ENCODE peak calls at places on chromosomes 13 and 19, in eight cellular contexts. B, R, C, O, X, V, D and F are unnamed samples.

GRCh38 chr19:55696301-55697068 is 21.5 kb downstream of the EPN1 start:
- DNase-seq in V (no peak), O (no peak), X (no peak), R (no peak), B (peak; percentile 34), D (no peak), C (no peak), F (no peak)

GRCh38 chr13:104553156-104553555 is 1486.9 kb upstream of the SLC10A2 start:
- DNase-seq in V (peak; percentile 28), D (no peak), X (peak; percentile 1), O (peak; percentile 73), B (no peak), C (no peak), R (no peak), F (no peak)

GRCh38 chr13:30441304-30441703 is 19.0 kb downstream of the UBE2L5 start:
- DNase-seq in O (no peak), D (no peak), C (peak; percentile 36), X (peak; percentile 19), V (no peak), B (no peak), R (no peak), F (no peak)

GRCh38 chr13:108214511-108215383 is 589 bp downstream of the LIG4 start:
- DNase-seq in X (no peak), R (no peak), D (peak; percentile 47), C (peak; percentile 38), O (no peak), B (peak; percentile 75), V (no peak), F (no peak)

GRCh38 chr13:42047561-42048322 is 706 bp upstream of the DGKH start:
- DNase-seq in B (peak; percentile 82), D (peak; percentile 57), X (peak; percentile 70), R (peak; percentile 76), O (peak; percentile 65), V (peak; percentile 73), C (peak; percentile 82), F (peak; percentile 69)

GRCh38 chr19:51111606-51112005 is 3.4 kb upstream of the CTU1 start:
- DNase-seq in R (no peak), O (no peak), X (no peak), V (no peak), C (peak; percentile 23), B (peak; percentile 74), D (no peak), F (no peak)

GRCh38 chr13:32984857-32985626 is 31.2 kb upstream of the KL start:
- DNase-seq in D (no peak), X (peak; percentile 58), B (no peak), O (no peak), R (peak; percentile 18), V (no peak), C (peak; percentile 85), F (no peak)

GRCh38 chr13:113425931-113426590 is 27.2 kb downstream of the ADPRHL1 start:
- DNase-seq in B (no peak), X (no peak), C (no peak), R (no peak), O (no peak), V (peak; percentile 39), D (no peak), F (no peak)

GRCh38 chr13:73428706-73429105 is 369.9 kb downstream of the KLF5 start:
- DNase-seq in D (no peak), V (no peak), C (peak; percentile 75), R (no peak), O (no peak), X (no peak), B (no peak), F (no peak)

GRCh38 chr19:9641810-9642209 is 20.8 kb upstream of the ZNF561 start:
- DNase-seq in X (no peak), D (no peak), R (no peak), C (peak; percentile 9), V (no peak), O (no peak), B (no peak), F (no peak)

GRCh38 chr13:104253063-104253680 is 1187.0 kb upstream of the SLC10A2 start:
- DNase-seq in X (no peak), R (no peak), D (no peak), B (no peak), V (peak; percentile 22), C (peak; percentile 15), O (peak; percentile 22), F (no peak)

GRCh38 chr13:40672310-40673060 is 6.0 kb upstream of the FOXO1 start:
- DNase-seq in B (no peak), X (peak; percentile 70), O (peak; percentile 74), D (no peak), V (peak; percentile 76), R (no peak), C (peak; percentile 90), F (peak; percentile 26)

GRCh38 chr19:1747285-1748114 is 5.8 kb upstream of the ONECUT3 start:
- DNase-seq in O (peak; percentile 88), X (peak; percentile 80), V (peak; percentile 55), D (no peak), R (no peak), B (peak; percentile 91), C (peak; percentile 99), F (peak; percentile 65)

DNA sequence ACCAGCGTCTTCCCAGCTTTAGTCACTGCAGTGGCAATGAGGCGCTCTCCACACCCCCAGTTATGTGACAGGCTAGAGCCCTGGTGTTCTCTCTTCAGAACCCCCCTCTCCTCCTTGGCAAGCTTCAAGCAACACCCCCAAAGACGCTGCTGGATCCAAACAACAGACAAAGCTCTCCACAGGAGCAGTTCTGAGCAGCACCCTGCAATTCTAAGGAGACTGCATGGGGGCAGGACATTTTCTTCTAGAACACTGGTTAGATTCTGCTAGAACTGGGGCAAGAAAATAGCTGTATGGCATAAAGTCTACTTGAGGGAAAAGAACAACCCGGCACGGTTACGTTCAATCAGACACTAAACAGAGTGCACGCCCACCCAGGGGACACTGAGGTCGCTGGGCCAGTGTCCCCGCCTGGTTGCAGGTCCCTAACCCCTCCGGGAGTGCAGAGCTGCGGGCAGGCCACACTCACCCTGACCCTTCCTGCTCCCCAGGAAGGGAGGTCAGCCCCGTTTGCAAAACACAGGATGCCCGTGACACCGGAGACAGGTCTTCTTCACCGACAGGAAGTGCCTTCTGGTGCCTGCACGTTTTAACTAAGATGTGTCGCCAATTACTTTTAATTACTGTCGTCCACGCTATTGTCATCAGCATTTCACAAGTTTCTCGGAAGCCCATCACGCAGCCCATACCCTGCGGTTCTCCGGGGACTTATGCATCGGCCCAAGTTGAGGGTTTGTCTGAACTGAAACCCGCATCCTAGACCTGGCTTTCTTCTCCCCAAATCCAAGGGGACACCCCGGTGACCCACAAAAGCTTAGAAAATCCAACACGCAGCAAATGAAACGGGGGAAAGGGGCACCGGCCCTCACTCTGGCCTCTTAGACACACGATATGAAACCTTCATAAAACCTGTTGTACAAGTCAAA is 943 bp downstream of the GJB6 start:
- DNase-seq in V (no peak), R (no peak), B (peak; percentile 66), O (no peak), D (no peak), C (no peak), X (no peak), F (no peak)
- H3K4me3 ChIP-seq in V (no peak overlapping the region), R (peak overlapping the region; percentile 30), B (peak overlapping the region; percentile 64), O (no peak overlapping the region), D (peak overlapping the region; percentile 39), C (peak overlapping the region; percentile 59), X (no peak overlapping the region), F (no peak overlapping the region)

DNA sequence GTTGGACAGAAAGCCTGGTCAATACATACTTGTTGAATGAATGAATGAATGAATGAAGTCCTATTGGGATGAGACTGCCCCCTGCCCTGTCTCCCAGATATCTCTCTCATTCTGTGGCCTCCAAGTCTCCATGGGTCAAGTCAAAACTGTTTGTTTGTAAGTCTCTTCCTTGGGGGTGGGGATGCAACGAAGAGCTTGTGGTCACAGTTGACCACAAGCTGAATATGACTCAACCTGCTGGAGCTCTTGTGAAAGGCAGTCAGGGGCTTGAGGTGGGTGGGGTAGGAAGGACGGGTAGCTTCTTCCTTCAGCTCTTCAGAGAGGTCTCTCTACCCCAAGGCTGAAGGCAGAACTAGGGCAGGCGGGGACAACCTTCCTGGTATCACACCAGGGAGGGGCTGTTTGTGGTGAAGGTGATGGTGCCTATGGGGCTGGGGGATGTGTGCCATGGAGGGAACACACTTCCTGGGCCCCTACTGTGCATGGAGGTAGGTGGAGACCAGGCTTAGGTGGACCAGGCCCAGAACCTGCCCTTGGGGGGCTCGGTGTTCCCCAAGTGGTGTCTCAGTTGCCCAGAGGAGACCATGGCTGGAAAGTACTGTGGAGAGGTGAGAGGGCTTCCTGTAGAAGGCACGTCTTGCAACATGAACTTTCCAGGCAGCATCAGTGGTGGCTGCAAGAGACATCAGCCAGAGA is 8.0 kb downstream of the MYO1F start:
- DNase-seq in X (peak; percentile 96), V (peak; percentile 92), R (peak; percentile 62), O (peak; percentile 96), C (peak; percentile 19), B (no peak), D (no peak), F (peak; percentile 97)
- TF ChIP-seq CTCF in X (no peak), V (no peak), R (no peak), O (no peak), C (no peak), B (no peak), D (no peak), F (peak; percentile 23)

DNA sequence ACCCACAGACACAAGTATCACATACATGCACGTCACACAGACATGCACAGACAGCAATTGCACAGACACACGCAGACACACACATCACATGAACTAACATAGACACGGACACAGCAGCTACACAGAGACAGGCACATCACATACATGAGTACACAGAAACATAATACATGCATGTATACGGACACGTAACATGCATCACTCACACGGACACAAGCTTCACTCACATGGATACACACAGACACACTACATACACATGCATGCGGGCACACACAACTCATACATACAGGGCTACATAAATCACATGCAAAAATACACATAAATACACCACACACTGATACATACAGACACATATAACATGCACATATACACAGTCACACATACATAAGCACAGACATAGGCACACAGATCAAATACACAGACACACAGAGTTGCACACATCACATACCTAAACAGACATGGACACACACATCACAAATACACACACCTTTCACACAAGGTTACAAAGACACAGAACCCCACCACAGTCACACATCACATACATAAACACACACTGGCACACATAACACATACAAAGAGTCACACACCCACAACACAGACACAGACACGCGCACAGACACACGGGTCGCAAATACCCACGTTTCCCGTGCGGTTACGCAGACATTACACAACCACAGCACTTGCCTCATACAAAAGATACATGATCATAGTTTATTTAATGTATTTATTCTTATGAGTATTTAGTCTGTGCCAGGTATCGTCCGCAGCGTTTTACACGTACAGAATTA is 1.1 kb upstream of the LMTK3 start:
- DNase-seq in X (no peak), R (no peak), V (no peak), B (no peak), D (no peak), O (no peak), C (no peak), F (no peak)
- H3K4me3 ChIP-seq in X (no peak overlapping the region), R (no peak overlapping the region), V (no peak overlapping the region), B (no peak overlapping the region), D (no peak overlapping the region), O (no peak overlapping the region), C (peak overlapping the region; percentile 63), F (no peak overlapping the region)

DNA sequence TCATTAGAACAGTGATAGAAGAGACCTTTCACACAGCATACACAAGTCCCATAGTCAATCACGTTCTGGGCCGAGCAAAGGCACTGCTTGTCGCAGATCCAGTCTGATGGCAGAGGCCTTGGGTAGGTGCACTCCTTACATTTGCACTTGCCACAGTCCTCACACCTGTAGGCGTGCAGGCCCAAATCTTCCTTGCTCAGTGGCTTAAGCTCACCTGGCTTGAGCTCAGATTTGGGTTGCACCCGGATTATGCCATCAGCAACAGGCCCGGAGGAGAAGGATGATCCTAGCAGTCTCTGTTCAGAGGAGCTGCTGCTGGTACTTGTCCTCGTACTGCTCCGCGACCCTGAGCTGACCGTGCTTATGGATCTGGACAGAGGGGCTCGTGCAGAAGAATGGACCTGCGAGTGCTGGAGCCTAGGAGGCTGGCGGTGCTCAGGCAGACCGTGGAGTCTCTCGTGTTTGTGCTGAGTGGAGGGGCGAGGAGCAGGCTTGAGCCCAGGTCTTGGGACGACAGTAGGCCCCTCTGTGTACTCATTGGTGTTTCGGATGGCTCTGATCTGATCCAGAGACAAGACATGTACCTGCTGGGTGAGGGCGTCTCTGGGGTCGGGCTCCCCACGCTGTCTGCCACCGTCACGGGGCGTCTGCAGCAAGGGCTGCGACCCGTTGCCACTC is 3.8 kb downstream of the SPRY2 start:
- DNase-seq in B (peak; percentile 56), C (peak; percentile 11), O (no peak), R (peak; percentile 21), X (no peak), D (no peak), V (peak; percentile 12), F (no peak)
- TF ChIP-seq CTCF in B (no peak), C (no peak), O (no peak), R (no peak), X (no peak), D (no peak), V (no peak), F (no peak)